ENCODE peak calls at places on chromosome 1, in seven cellular contexts. G is uterus, S is Peyer's patch, C is AG20443, X is AG08395, H is spleen, D is LoVo. F is an unnamed sample.

GRCh38 chr1:94282143-94282711 is 44.8 kb upstream of the ARHGAP29 start:
- DNase-seq in G (no peak), D (no peak), S (no peak), C (no peak), H (no peak), X (no peak), F (no peak)

GRCh38 chr1:150001415-150001814 is 9.1 kb downstream of the OTUD7B start:
- DNase-seq in X (no peak), D (no peak), C (no peak), S (no peak), H (no peak), G (no peak), F (no peak)

GRCh38 chr1:45892068-45892785 is 88.8 kb downstream of the MAST2 start:
- DNase-seq in H (no peak), C (peak; percentile 67), X (peak; percentile 73), G (no peak), S (no peak), D (peak; percentile 90), F (peak; percentile 58)

GRCh38 chr1:224521904-224522734 is 87.5 kb upstream of the WDR26 start:
- DNase-seq in X (no peak), D (no peak), S (no peak), H (no peak), G (no peak), C (no peak), F (no peak)

GRCh38 chr1:77538956-77539509 is 143.4 kb downstream of the ZZZ3 start:
- DNase-seq in C (peak; percentile 78), H (no peak), S (no peak), D (peak; percentile 9), G (peak; percentile 56), X (peak; percentile 75), F (peak; percentile 76)

GRCh38 chr1:26913754-26914619 is at the start of gene NR0B2:
- DNase-seq in C (no peak), X (no peak), H (peak; percentile 86), D (peak; percentile 72), S (no peak), G (no peak), F (no peak)

GRCh38 chr1:246609632-246610031 is 43.4 kb downstream of the CNST start:
- DNase-seq in D (no peak), X (peak; percentile 12), G (no peak), H (no peak), C (peak; percentile 19), S (no peak), F (no peak)

GRCh38 chr1:237386362-237387143 is 344.6 kb downstream of the RYR2 start:
- DNase-seq in X (peak; percentile 30), D (peak; percentile 23), H (no peak), S (no peak), C (peak; percentile 34), G (no peak), F (peak; percentile 8)

GRCh38 chr1:84698718-84699117 is 8.5 kb upstream of the SSX2IP start:
- DNase-seq in C (peak; percentile 78), H (no peak), D (peak; percentile 83), S (no peak), G (no peak), X (peak; percentile 82), F (peak; percentile 41)

GRCh38 chr1:67173988-67174387 is 7.7 kb downstream of the IL23R start:
- DNase-seq in G (no peak), C (no peak), H (no peak), X (no peak), S (no peak), D (no peak), F (no peak)

GRCh38 chr1:228944991-228945390 is 209.7 kb downstream of the RHOU start:
- DNase-seq in X (peak; percentile 6), G (no peak), D (no peak), S (no peak), C (no peak), H (no peak), F (no peak)

GRCh38 chr1:77874804-77875445 is 13.5 kb upstream of the NEXN start:
- DNase-seq in S (no peak), C (no peak), H (no peak), D (no peak), G (no peak), X (no peak), F (peak; percentile 16)

F was measured in hepatic stellate cell.